ENCODE peak calls at places on chromosomes 12 and 14, in four cellular contexts. W is NCI-H1105 treated with DMSO at 0.1 percent for 48 hours, T is fibroblast of lung, C is HAP-1. K is an unnamed sample.

GRCh38 chr14:71551291-71551955 is 380.8 kb upstream of the RGS6 start:
- DNase-seq in W (no peak), C (no peak), T (peak), K (peak)

GRCh38 chr12:27123642-27124041 is 41.3 kb upstream of the C12orf71 start:
- DNase-seq in C (peak), W (peak), T (no peak), K (no peak)

GRCh38 chr14:102749393-102749792 is 27.9 kb upstream of the TRAF3 start:
- DNase-seq in W (peak), T (no peak), C (no peak), K (no peak)

GRCh38 chr14:24261256-24261968 is 1.6 kb downstream of the TGM1 start:
- DNase-seq in W (no peak), T (no peak), C (no peak), K (no peak)

GRCh38 chr12:53743277-53744129 is 8.3 kb downstream of the CISTR start:
- DNase-seq in T (peak), W (peak), C (peak), K (peak)

GRCh38 chr14:51458563-51458955 is 193.2 kb upstream of the FRMD6 start:
- DNase-seq in C (no peak), T (peak), W (no peak), K (peak)

GRCh38 chr12:80320121-80320678 is 123.8 kb upstream of the PTPRQ start:
- DNase-seq in T (no peak), W (no peak), C (no peak), K (no peak)

GRCh38 chr14:68884031-68885030 is 91.5 kb upstream of the ZFP36L1 start:
- DNase-seq in T (peak), C (no peak), W (no peak), K (peak)

GRCh38 chr14:100677925-100678765 is 48.5 kb upstream of the DLK1 start:
- DNase-seq in C (no peak), W (peak), T (peak), K (peak)

GRCh38 chr12:67439611-67440010 is 170.5 kb downstream of the CAND1 start:
- DNase-seq in W (no peak), T (no peak), C (no peak), K (no peak)

GRCh38 chr12:100795193-100796179 is 910 bp downstream of the ANO4 start:
- DNase-seq in W (peak), T (peak), C (no peak), K (no peak)

GRCh38 chr12:122355702-122356101 is 66.8 kb downstream of the CLIP1 start:
- DNase-seq in W (no peak), T (no peak), C (no peak), K (no peak)

GRCh38 chr14:53571990-53572389 is 384.6 kb downstream of the BMP4 start:
- DNase-seq in W (no peak), T (no peak), C (peak), K (peak)

GRCh38 chr14:100488057-100488456 is 99.2 kb downstream of the BEGAIN start:
- DNase-seq in C (no peak), W (no peak), T (no peak), K (no peak)

GRCh38 chr14:76152333-76152681 is 585 bp downstream of the GPATCH2L start:
- DNase-seq in T (peak), C (peak), W (peak), K (peak)

GRCh38 chr12:88113871-88114270 is 28.0 kb downstream of the CEP290 start:
- DNase-seq in W (no peak), T (peak), C (no peak), K (peak)

GRCh38 chr12:66403746-66404145 is 101.5 kb downstream of the HELB start:
- DNase-seq in W (peak), T (no peak), C (no peak), K (no peak)

GRCh38 chr14:55574988-55575387 is 5.0 kb upstream of the KTN1 start:
- DNase-seq in T (no peak), W (no peak), C (no peak), K (no peak)

GRCh38 chr12:85782711-85783110 is 53.5 kb downstream of the RASSF9 start:
- DNase-seq in T (peak), C (no peak), W (no peak), K (no peak)

GRCh38 chr12:49875115-49875720 is 28.5 kb downstream of the FAIM2 start:
- DNase-seq in C (no peak), T (no peak), W (no peak), K (no peak)

GRCh38 chr14:72679591-72680151 is 214.2 kb downstream of the DPF3 start:
- DNase-seq in W (peak), C (no peak), T (peak), K (peak)

GRCh38 chr12:70919161-70919560 is 1.4 kb downstream of the PTPRR start:
- DNase-seq in W (no peak), C (no peak), T (no peak), K (no peak)

GRCh38 chr14:55129428-55130193 is 559 bp downstream of the LGALS3 start:
- DNase-seq in C (peak), T (peak), W (no peak), K (peak)

GRCh38 chr12:1791104-1791927 is 29.0 kb upstream of the LRTM2 start:
- DNase-seq in W (peak), T (peak), C (peak), K (peak)

GRCh38 chr14:101113108-101113612 is 209.6 kb upstream of the RTL1 start:
- DNase-seq in C (no peak), W (no peak), T (no peak), K (no peak)

GRCh38 chr14:51818748-51819386 is 41.5 kb upstream of the GNG2 start:
- DNase-seq in W (peak), C (no peak), T (no peak), K (no peak)

GRCh38 chr12:70247653-70248199 is 4.5 kb downstream of the CNOT2 start:
- DNase-seq in W (no peak), T (no peak), C (no peak), K (no peak)

GRCh38 chr12:3119192-3119744 is 42.1 kb downstream of the TSPAN9 start:
- DNase-seq in C (no peak), W (no peak), T (no peak), K (no peak)

GRCh38 chr12:47268501-47269459 is 189.0 kb upstream of the AMIGO2 start:
- DNase-seq in T (no peak), C (no peak), W (no peak), K (peak)

GRCh38 chr14:93171366-93171765 is 13.3 kb downstream of the MOAP1 start:
- DNase-seq in W (no peak), C (no peak), T (no peak), K (peak)

GRCh38 chr14:50335989-50336391 is 23.9 kb downstream of the DMAC2L start:
- DNase-seq in T (peak), W (no peak), C (no peak), K (peak)

K was measured in IMR-90.